ENCODE peak calls at places on chromosomes 5 and 9, in nine cellular contexts. K is mesothelial cell of epicardium, T is progenitor cell of endocrine pancreas, A is mammary epithelial cell, F is GM12878, X is dorsolateral prefrontal cortex, C is transverse colon, Z is tibial artery, L is RWPE2. G is an unnamed sample.

GRCh38 chr9:133767625-133768024 is 29.5 kb upstream of the SARDH start:
- DNase-seq in K (no peak), T (no peak), A (no peak), F (no peak), X (peak), C (no peak), Z (peak), L (peak), G (no peak)

GRCh38 chr9:37840560-37841194 is 40.1 kb downstream of the DCAF10 start:
- DNase-seq in K (no peak), T (no peak), A (peak), F (no peak), X (no peak), C (no peak), Z (no peak), L (peak), G (no peak)

GRCh38 chr5:169183581-169183980 is 117.4 kb downstream of the SLIT3 start:
- DNase-seq in K (no peak), T (no peak), A (no peak), F (no peak), X (no peak), C (no peak), Z (no peak), L (no peak), G (no peak)

GRCh38 chr9:83714316-83714715 is 6.6 kb upstream of the UBQLN1 start:
- DNase-seq in K (no peak), T (no peak), A (no peak), F (no peak), X (no peak), C (no peak), Z (no peak), L (no peak), G (no peak)

GRCh38 chr5:93576994-93577575 is 3.9 kb downstream of the NR2F1-AS1 start:
- DNase-seq in K (no peak), T (no peak), A (no peak), F (no peak), X (no peak), C (no peak), Z (no peak), L (no peak), G (no peak)

GRCh38 chr5:137234973-137235943 is 263.9 kb downstream of the SPOCK1 start:
- DNase-seq in K (no peak), T (no peak), A (peak), F (no peak), X (no peak), C (no peak), Z (no peak), L (no peak), G (no peak)

GRCh38 chr5:161541-162110 is 29.7 kb upstream of the LRRC14B start:
- DNase-seq in K (no peak), T (no peak), A (no peak), F (no peak), X (no peak), C (no peak), Z (no peak), L (peak), G (peak)

GRCh38 chr5:154698681-154699275 is 56.4 kb upstream of the LARP1 start:
- DNase-seq in K (no peak), T (no peak), A (no peak), F (no peak), X (no peak), C (no peak), Z (no peak), L (no peak), G (no peak)

GRCh38 chr5:82873452-82873851 is 203.7 kb downstream of the TMEM167A start:
- DNase-seq in K (no peak), T (no peak), A (no peak), F (no peak), X (no peak), C (no peak), Z (no peak), L (no peak), G (no peak)

GRCh38 chr5:139979518-139979917 is 63.6 kb downstream of the NRG2 start:
- DNase-seq in K (no peak), T (no peak), A (no peak), F (no peak), X (no peak), C (no peak), Z (no peak), L (no peak), G (no peak)

GRCh38 chr5:163205645-163206044 is 231.8 kb upstream of the CCNG1 start:
- DNase-seq in K (no peak), T (no peak), A (no peak), F (no peak), X (no peak), C (no peak), Z (no peak), L (no peak), G (no peak)

GRCh38 chr5:170650850-170651249 is 132.7 kb upstream of the GABRP start:
- DNase-seq in K (no peak), T (no peak), A (no peak), F (no peak), X (no peak), C (no peak), Z (no peak), L (no peak), G (no peak)

GRCh38 chr5:74342948-74343682 is 297.4 kb downstream of the ENC1 start:
- DNase-seq in K (no peak), T (no peak), A (peak), F (no peak), X (no peak), C (no peak), Z (no peak), L (no peak), G (no peak)

GRCh38 chr9:86122309-86122708 is 23.0 kb upstream of the GOLM1 start:
- DNase-seq in K (no peak), T (no peak), A (no peak), F (no peak), X (no peak), C (no peak), Z (no peak), L (no peak), G (no peak)

GRCh38 chr9:137370865-137371520 is 52.0 kb downstream of the EXD3 start:
- DNase-seq in K (no peak), T (peak), A (no peak), F (no peak), X (peak), C (no peak), Z (no peak), L (peak), G (no peak)

GRCh38 chr5:95620030-95620869 is at the start of gene GPR150:
- DNase-seq in K (peak), T (peak), A (peak), F (no peak), X (no peak), C (peak), Z (peak), L (no peak), G (no peak)
- TF ChIP-seq CTCF in K (no peak), T (peak), A (no peak), F (no peak), X (no peak), C (no peak), Z (no peak), L (no peak), G (no peak)

GRCh38 chr5:173984218-173984617 is 4.8 kb upstream of the C5orf47 start:
- DNase-seq in K (no peak), T (no peak), A (no peak), F (no peak), X (no peak), C (no peak), Z (no peak), L (no peak), G (no peak)
- TF ChIP-seq CTCF in K (no peak), T (peak), A (peak), F (peak), X (peak), C (no peak), Z (no peak), L (peak), G (peak)

GRCh38 chr9:78365979-78366697 is 69.2 kb downstream of the PSAT1 start:
- DNase-seq in K (no peak), T (no peak), A (no peak), F (no peak), X (no peak), C (no peak), Z (no peak), L (no peak), G (no peak)
- TF ChIP-seq CTCF in K (peak), T (peak), A (peak), F (peak), X (peak), C (no peak), Z (peak), L (peak), G (peak)

GRCh38 chr9:107087256-107087655 is 195.8 kb upstream of the RAD23B start:
- DNase-seq in K (no peak), T (no peak), A (no peak), F (no peak), X (no peak), C (no peak), Z (no peak), L (no peak), G (no peak)
- TF ChIP-seq CTCF in K (no peak), T (no peak), A (peak), F (no peak), X (no peak), C (no peak), Z (no peak), L (no peak), G (no peak)

DNA sequence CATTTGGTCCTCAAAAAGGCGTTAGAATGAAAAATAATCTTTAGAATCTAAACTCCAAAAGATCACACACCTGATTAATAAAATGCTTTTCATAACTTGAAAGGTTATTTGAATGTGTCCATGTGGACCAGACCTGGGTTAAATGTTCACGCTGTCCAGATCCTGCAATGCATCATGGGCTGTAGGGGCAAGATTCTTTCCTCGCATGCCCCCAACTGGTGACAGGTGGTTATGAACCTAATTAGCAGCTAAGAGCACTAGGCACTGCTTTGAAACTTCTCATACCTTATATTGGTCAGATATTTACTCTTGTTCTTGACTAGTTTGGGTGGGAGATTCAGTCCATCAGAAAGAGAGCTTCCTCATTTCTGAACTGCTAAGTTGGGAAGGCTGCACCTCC is 19.3 kb upstream of the PIP5K1B start:
- DNase-seq in K (no peak), T (no peak), A (no peak), F (no peak), X (no peak), C (peak), Z (no peak), L (no peak), G (no peak)
- TF ChIP-seq CTCF in K (no peak), T (peak), A (peak), F (peak), X (no peak), C (peak), Z (no peak), L (no peak), G (no peak)

GRCh38 chr9:12882430-12882829 is 107.6 kb downstream of the LURAP1L start:
- DNase-seq in K (no peak), T (no peak), A (no peak), F (no peak), X (no peak), C (no peak), Z (no peak), L (no peak), G (no peak)

GRCh38 chr9:12880406-12881016 is 105.7 kb downstream of the LURAP1L start:
- DNase-seq in K (no peak), T (no peak), A (no peak), F (no peak), X (no peak), C (no peak), Z (no peak), L (no peak), G (no peak)

GRCh38 chr9:12889402-12890106 is 114.7 kb downstream of the LURAP1L start:
- DNase-seq in K (no peak), T (no peak), A (peak), F (no peak), X (no peak), C (no peak), Z (no peak), L (no peak), G (no peak)

GRCh38 chr9:12884736-12885395 is 110.0 kb downstream of the LURAP1L start:
- DNase-seq in K (no peak), T (no peak), A (peak), F (no peak), X (no peak), C (no peak), Z (no peak), L (no peak), G (no peak)
- TF ChIP-seq CTCF in K (no peak), T (peak), A (peak), F (no peak), X (peak), C (peak), Z (peak), L (peak), G (peak)

DNA sequence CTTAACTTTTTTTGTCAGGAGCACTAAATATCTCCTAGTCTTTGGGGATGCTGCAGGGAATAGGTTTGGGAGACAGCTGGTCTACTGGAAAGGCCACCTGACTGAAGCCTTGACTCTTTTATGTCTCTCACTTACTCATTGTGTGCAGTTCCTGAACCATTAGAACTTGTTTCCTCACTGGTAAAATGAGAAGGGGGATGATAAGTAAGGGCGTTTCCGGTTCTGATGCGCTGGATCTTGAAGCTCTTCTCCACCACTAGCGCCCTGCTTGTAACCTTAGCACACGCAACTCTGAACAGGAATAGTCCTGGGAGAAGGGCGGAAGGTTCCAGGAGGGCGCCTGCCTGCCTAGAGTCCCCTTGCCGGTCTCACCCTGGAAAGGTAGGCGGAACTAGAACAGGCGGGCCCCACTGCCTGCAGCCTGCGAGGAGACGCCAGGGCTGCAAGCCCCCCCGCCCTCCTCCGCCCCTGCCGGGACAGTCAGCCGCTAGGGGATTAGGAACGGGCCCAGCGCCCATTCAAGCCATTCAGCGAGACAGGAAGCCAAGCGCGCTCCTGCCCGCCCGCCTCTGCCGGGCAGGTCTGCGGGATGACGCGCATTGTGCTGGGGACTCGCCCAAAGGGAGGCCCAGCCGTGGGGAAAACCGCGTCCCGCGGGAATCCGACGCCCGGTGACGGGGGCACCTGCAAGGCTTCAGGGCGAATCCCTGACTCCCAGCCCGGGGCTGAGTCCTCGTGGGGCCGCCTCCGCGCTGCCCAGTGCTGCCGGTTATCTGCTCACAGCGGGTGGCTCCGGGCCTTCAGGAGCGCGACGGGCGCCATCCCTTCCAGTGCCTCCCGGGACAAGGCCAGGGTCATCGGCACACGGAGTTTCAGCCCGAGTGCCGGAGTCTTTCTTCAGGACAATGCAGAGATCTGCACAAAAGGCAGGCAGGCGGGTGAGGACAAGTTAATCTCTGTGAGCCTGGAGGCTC is 44.0 kb upstream of the XPA start:
- DNase-seq in K (peak), T (peak), A (peak), F (no peak), X (no peak), C (peak), Z (peak), L (peak), G (no peak)
- TF ChIP-seq CTCF in K (no peak), T (peak), A (peak), F (no peak), X (no peak), C (no peak), Z (no peak), L (peak), G (peak)